ENCODE peak calls at places on chromosomes 16 and 17, in nine cellular contexts. X is ovary, Q is PC-9, I is IMR-90, D is body of pancreas, L is GM20000, B is ascending aorta, Z is endodermal cell, P is CD14-positive monocyte. W is an unnamed sample.

GRCh38 chr16:79899316-79900110 is 299.0 kb upstream of the MAF start:
- DNase-seq in X (no peak), B (no peak), D (no peak), I (no peak), L (no peak), P (no peak), Z (no peak), Q (no peak), W (no peak)

GRCh38 chr17:29157310-29157709 is 22.9 kb downstream of the MYO18A start:
- DNase-seq in L (no peak), I (no peak), B (no peak), X (no peak), Z (no peak), P (no peak), Q (peak), D (no peak), W (no peak)

GRCh38 chr16:22008215-22009142 is 568 bp downstream of the MOSMO start:
- DNase-seq in D (peak), B (no peak), Q (no peak), L (no peak), I (no peak), P (no peak), Z (peak), X (peak), W (no peak)

GRCh38 chr17:728911-729310 is 3.5 kb upstream of the TLCD3A start:
- DNase-seq in L (no peak), X (no peak), Q (no peak), D (no peak), P (no peak), I (no peak), B (no peak), Z (no peak), W (no peak)

GRCh38 chr16:50627419-50627818 is 53.7 kb downstream of the SNX20 start:
- DNase-seq in L (peak), P (no peak), Z (peak), Q (no peak), X (peak), B (no peak), I (no peak), D (no peak), W (peak)

GRCh38 chr16:2814757-2815298 is 2.2 kb upstream of the PRSS21 start:
- DNase-seq in B (no peak), X (no peak), L (no peak), D (no peak), Z (peak), P (no peak), Q (no peak), I (no peak), W (no peak)

GRCh38 chr16:2526135-2526534 is 5.1 kb downstream of the CEMP1 start:
- DNase-seq in X (no peak), P (no peak), I (no peak), Z (no peak), L (no peak), D (no peak), Q (no peak), B (no peak), W (no peak)

GRCh38 chr17:79979841-79980215 is 55.8 kb downstream of the TBC1D16 start:
- DNase-seq in X (peak), L (no peak), P (no peak), Z (peak), Q (no peak), D (peak), I (no peak), B (no peak), W (no peak)

GRCh38 chr16:19419691-19420060 is 2.0 kb downstream of the TMC5 start:
- DNase-seq in Q (peak), D (no peak), Z (no peak), L (no peak), B (no peak), X (no peak), I (peak), P (no peak), W (no peak)

GRCh38 chr17:37701424-37702020 is 43.3 kb downstream of the HNF1B start:
- DNase-seq in B (no peak), L (peak), Q (no peak), X (no peak), I (no peak), Z (peak), D (peak), P (peak), W (peak)

GRCh38 chr17:72411124-72411563 is 290.3 kb downstream of the SOX9 start:
- DNase-seq in Z (no peak), I (no peak), L (no peak), D (peak), B (no peak), P (no peak), X (no peak), Q (peak), W (no peak)

GRCh38 chr17:42878123-42878880 is 22.3 kb upstream of the G6PC1 start:
- DNase-seq in L (no peak), Z (peak), P (no peak), B (no peak), Q (peak), I (no peak), D (peak), X (no peak), W (no peak)

GRCh38 chr17:38705523-38705802 is 390 bp downstream of the MLLT6 start:
- DNase-seq in X (no peak), D (no peak), P (no peak), B (no peak), I (no peak), Q (no peak), L (peak), Z (no peak), W (peak)

GRCh38 chr16:31703526-31704128 is 170.0 kb upstream of the ZNF267 start:
- DNase-seq in X (no peak), D (no peak), B (no peak), Q (no peak), P (no peak), I (no peak), Z (no peak), L (no peak), W (no peak)

GRCh38 chr16:72560617-72561016 is 388.7 kb upstream of the PMFBP1 start:
- DNase-seq in Z (no peak), X (no peak), P (no peak), L (no peak), D (no peak), B (no peak), I (no peak), Q (no peak), W (no peak)

GRCh38 chr16:85303354-85303883 is 191.1 kb upstream of the CIBAR2 start:
- DNase-seq in P (peak), L (peak), Q (no peak), D (peak), Z (peak), I (no peak), B (no peak), X (peak), W (peak)

GRCh38 chr16:57720142-57720575 is 15.4 kb upstream of the KATNB1 start:
- DNase-seq in P (peak), Z (peak), I (peak), Q (no peak), B (no peak), X (no peak), D (peak), L (peak), W (peak)

GRCh38 chr16:12449374-12449773 is 354.3 kb downstream of the CPPED1 start:
- DNase-seq in P (no peak), X (no peak), I (no peak), Z (no peak), L (no peak), D (no peak), Q (no peak), B (no peak), W (no peak)

GRCh38 chr16:54282202-54282922 is 4.2 kb downstream of the IRX3 start:
- DNase-seq in Q (no peak), D (peak), P (no peak), B (no peak), Z (peak), I (no peak), X (peak), L (peak), W (peak)

GRCh38 chr16:70453891-70454220 is 539 bp upstream of the FCSK start:
- DNase-seq in Z (no peak), Q (no peak), I (no peak), D (no peak), P (no peak), B (no peak), L (no peak), X (no peak), W (no peak)

GRCh38 chr16:58644765-58645487 is 15.3 kb upstream of the CNOT1 start:
- DNase-seq in D (no peak), X (no peak), Q (peak), P (no peak), I (no peak), B (no peak), L (no peak), Z (no peak), W (no peak)

GRCh38 chr17:41065829-41066624 is at the start of gene KRTAP2-4:
- DNase-seq in Z (no peak), B (no peak), Q (peak), L (no peak), X (no peak), D (no peak), I (peak), P (no peak), W (no peak)

GRCh38 chr17:59830007-59830630 is 62.6 kb downstream of the TUBD1 start:
- DNase-seq in D (no peak), B (no peak), I (peak), Q (peak), Z (peak), X (no peak), P (no peak), L (no peak), W (no peak)

GRCh38 chr17:47703191-47703591 is 9.2 kb downstream of the TBKBP1 start:
- DNase-seq in Z (no peak), L (peak), X (peak), D (no peak), B (no peak), I (no peak), Q (no peak), P (peak), W (peak)

GRCh38 chr17:42034059-42034458 is 14.2 kb downstream of the NKIRAS2 start:
- DNase-seq in X (no peak), Z (peak), P (no peak), I (no peak), Q (no peak), L (peak), D (no peak), B (no peak), W (no peak)

GRCh38 chr17:79970576-79971068 is 65.0 kb downstream of the TBC1D16 start:
- DNase-seq in I (peak), B (no peak), P (no peak), X (peak), Z (peak), L (peak), D (no peak), Q (no peak), W (no peak)

GRCh38 chr17:65359016-65359415 is 202.4 kb downstream of the AXIN2 start:
- DNase-seq in L (no peak), Z (no peak), B (no peak), X (no peak), P (no peak), Q (peak), I (peak), D (no peak), W (no peak)

GRCh38 chr17:16971458-16972338 is at the start of gene TNFRSF13B:
- DNase-seq in Q (no peak), L (no peak), P (no peak), X (no peak), B (no peak), Z (peak), D (no peak), I (no peak), W (peak)

GRCh38 chr17:19016881-19017280 is 12.3 kb upstream of the FAM83G start:
- DNase-seq in Q (no peak), D (no peak), B (no peak), L (no peak), Z (no peak), I (no peak), P (no peak), X (no peak), W (no peak)

GRCh38 chr17:49388290-49388640 is 26.2 kb upstream of the ZNF652 start:
- DNase-seq in L (peak), D (no peak), P (no peak), I (no peak), Z (no peak), B (no peak), Q (no peak), X (no peak), W (peak)

GRCh38 chr17:60554377-60554788 is 28.3 kb upstream of the APPBP2 start:
- DNase-seq in D (peak), Z (no peak), P (no peak), L (no peak), I (peak), B (no peak), X (no peak), Q (peak), W (no peak)

GRCh38 chr17:14198013-14198412 is 38.6 kb downstream of the CDRT15 start:
- DNase-seq in X (no peak), I (no peak), D (peak), B (no peak), Q (no peak), L (peak), P (no peak), Z (peak), W (no peak)

GRCh38 chr17:36594626-36595401 is 3.1 kb downstream of the DHRS11 start:
- DNase-seq in L (no peak), Q (no peak), P (no peak), B (no peak), X (no peak), I (no peak), Z (no peak), D (no peak), W (no peak)

GRCh38 chr16:27221576-27222498 is 18.5 kb downstream of the KDM8 start:
- DNase-seq in I (peak), P (no peak), B (no peak), Q (no peak), D (peak), X (no peak), L (no peak), Z (no peak), W (no peak)

GRCh38 chr17:75855310-75856061 is at the start of gene WBP2:
- DNase-seq in P (peak), I (peak), Z (peak), B (peak), L (peak), X (peak), D (peak), Q (peak), W (peak)
- TF ChIP-seq CTCF in P (peak), I (peak), Z (peak), B (peak), L (peak), X (peak), D (peak), Q (no peak), W (peak)

GRCh38 chr17:33739714-33740113 is 446.6 kb upstream of the ASIC2 start:
- DNase-seq in D (no peak), Q (no peak), I (no peak), X (no peak), B (no peak), P (no peak), Z (no peak), L (no peak), W (no peak)
- TF ChIP-seq CTCF in D (no peak), Q (no peak), I (no peak), X (no peak), B (no peak), P (peak), Z (no peak), L (no peak), W (no peak)

GRCh38 chr17:6639014-6639650 is 1.4 kb downstream of the KIAA0753 start:
- DNase-seq in I (no peak), P (no peak), B (no peak), Q (no peak), X (peak), L (no peak), Z (no peak), D (no peak), W (no peak)

GRCh38 chr17:6639651-6640535 is 618 bp downstream of the KIAA0753 start:
- DNase-seq in Z (peak), B (no peak), X (peak), P (no peak), D (peak), L (peak), Q (no peak), I (peak), W (peak)

GRCh38 chr17:6637458-6637840 is 3.1 kb downstream of the KIAA0753 start:
- DNase-seq in D (no peak), B (no peak), X (no peak), I (no peak), P (no peak), Q (no peak), L (no peak), Z (no peak), W (no peak)

GRCh38 chr17:6636616-6637457 is 3.7 kb downstream of the KIAA0753 start:
- DNase-seq in X (no peak), L (no peak), I (no peak), D (no peak), Q (no peak), Z (no peak), B (no peak), P (no peak), W (no peak)

DNA sequence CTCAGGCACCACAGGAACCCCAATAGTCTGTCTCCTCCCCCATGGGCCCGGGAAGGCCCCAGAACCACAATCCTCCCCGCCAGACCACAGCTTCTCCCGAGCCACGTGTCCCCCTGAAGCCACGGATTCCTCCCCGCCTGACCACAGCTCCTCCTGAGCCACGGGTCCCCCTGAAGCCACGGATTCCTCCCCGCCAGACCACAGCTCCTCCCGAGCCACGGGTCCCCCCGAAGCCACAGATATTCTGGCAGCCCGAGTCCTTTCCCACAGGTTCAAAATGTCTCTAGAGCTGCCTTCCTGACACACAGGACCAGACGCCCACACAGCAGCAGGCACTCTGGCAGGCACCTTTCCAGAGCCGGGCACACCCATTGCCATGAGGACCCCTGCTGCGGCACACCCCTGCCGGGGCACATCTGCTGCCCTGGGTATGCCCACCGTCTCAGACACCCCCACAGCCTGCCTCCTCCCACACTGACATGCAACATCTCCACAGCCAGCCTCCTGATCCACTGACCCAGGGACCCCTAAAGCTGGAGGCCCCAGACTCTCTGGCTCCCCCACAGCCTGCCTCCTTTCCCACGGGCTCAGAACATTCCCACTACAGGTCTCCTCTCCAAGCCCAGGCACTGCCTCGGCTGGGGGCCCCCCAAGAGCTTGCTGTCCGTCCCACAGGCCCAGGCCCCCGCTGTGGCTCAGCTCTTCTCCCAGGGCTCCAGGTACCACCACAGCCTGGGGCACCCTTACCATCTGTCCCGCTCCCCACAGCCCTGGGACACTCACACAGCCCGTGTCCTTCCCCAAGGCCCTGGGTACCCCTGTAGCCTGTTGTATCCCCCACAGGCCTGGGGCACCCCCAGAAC is 2.2 kb downstream of the KIAA0753 start:
- DNase-seq in L (no peak), I (no peak), Z (no peak), D (no peak), P (no peak), Q (no peak), X (no peak), B (no peak), W (no peak)
- TF ChIP-seq CTCF in L (no peak), I (no peak), Z (no peak), D (no peak), P (no peak), Q (no peak), X (no peak), B (no peak), W (no peak)

GRCh38 chr16:89453662-89454321 is 36.6 kb downstream of the ANKRD11 start:
- DNase-seq in B (no peak), L (no peak), Z (no peak), X (no peak), Q (no peak), D (peak), I (no peak), P (peak), W (no peak)
- TF ChIP-seq CTCF in B (no peak), L (no peak), Z (peak), X (no peak), Q (no peak), D (peak), I (peak), P (peak), W (no peak)

DNA sequence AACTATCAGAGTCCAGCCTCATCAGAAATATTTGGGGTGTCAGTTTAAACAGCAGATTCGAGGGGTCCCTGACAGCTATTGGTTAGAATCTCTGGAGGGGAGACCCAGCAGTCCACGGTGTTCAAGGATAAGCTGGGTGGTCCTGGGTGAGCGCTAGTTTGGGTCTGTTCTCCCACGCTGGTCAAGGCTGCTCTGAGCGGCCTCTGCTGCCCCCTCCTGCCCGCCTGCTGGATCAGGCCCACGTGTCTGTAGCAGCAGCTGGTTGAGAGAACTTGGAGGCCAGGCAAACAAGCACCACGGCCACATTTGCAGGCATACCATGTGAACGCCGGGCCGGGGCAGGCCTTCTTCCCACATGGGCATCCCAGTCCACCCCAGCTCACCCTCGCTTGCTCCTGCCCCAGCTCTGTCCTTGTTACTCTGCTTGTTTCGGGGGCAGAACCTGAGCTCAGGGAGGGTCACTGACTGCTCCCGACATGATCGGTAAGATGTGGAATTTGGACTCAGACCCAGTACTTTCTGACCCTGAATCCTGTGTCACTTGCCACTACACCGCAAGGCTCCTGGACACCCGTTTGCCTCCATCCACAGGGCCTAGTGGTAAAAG is 7.4 kb downstream of the FOXF1 start:
- DNase-seq in L (peak), P (no peak), X (peak), Q (no peak), B (no peak), D (peak), I (peak), Z (peak), W (peak)
- TF ChIP-seq CTCF in L (peak), P (peak), X (peak), Q (peak), B (peak), D (peak), I (peak), Z (peak), W (peak)

DNA sequence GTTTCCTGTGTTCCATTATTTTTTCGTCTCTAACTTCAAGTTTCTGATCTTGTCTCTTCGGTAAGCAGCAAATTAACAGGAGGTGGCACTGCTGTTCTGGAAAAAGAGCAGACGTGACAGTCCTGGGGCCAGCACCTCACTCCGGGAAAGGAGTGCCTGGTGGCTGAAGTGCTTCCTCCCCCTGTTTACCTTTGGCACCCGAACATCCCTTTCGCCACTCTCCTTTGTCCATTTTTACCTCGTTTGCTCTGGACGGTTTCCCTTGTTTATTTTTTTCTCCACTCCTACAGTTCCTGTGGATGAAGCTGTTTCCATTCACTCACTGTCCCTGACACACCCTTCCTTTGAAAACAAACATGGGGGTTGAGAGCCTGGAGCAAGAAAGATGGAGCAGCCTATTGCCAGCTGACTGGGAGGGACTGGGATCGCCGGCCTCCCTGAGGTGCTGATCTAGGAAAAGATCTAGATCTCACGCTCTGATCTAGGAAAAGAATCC is 12.6 kb downstream of the SAP30BP start:
- DNase-seq in X (no peak), I (no peak), B (no peak), Z (no peak), L (no peak), P (no peak), D (peak), Q (peak), W (no peak)
- TF ChIP-seq CTCF in X (no peak), I (no peak), B (no peak), Z (no peak), L (no peak), P (no peak), D (peak), Q (peak), W (no peak)